ENCODE peak calls at places on chromosomes 16 and 17, in five cellular contexts. D is HCT116, K is spleen, O is transverse colon, N is breast epithelium. U is an unnamed sample.

GRCh38 chr17:34393401-34393800 is 30.4 kb upstream of the CCL1 start:
- DNase-seq in D (no peak), K (no peak), O (no peak), N (no peak), U (no peak)

GRCh38 chr16:66254106-66254505 is 112.4 kb upstream of the CDH5 start:
- DNase-seq in D (no peak), K (no peak), O (no peak), N (no peak), U (no peak)

GRCh38 chr17:69802045-69802740 is 272.8 kb upstream of the KCNJ16 start:
- DNase-seq in D (no peak), K (no peak), O (no peak), N (no peak), U (no peak)

GRCh38 chr17:73753751-73754496 is 109.7 kb upstream of the SDK2 start:
- DNase-seq in D (no peak), K (no peak), O (no peak), N (no peak), U (no peak)

GRCh38 chr17:82113941-82114340 is 15.9 kb upstream of the FASN start:
- DNase-seq in D (no peak), K (no peak), O (no peak), N (no peak), U (no peak)

GRCh38 chr17:83183150-83183820 is 103.9 kb downstream of the METRNL start:
- DNase-seq in D (no peak), K (no peak), O (no peak), N (peak), U (no peak)

GRCh38 chr16:56617212-56618085 is 8.1 kb upstream of the MT1E start:
- DNase-seq in D (no peak), K (peak), O (peak), N (peak), U (no peak)

GRCh38 chr17:1039511-1040215 is 42.7 kb downstream of the TIMM22 start:
- DNase-seq in D (no peak), K (peak), O (peak), N (peak), U (no peak)

GRCh38 chr17:78735832-78736525 is 46.1 kb downstream of the CYTH1 start:
- DNase-seq in D (no peak), K (no peak), O (peak), N (no peak), U (no peak)

GRCh38 chr16:28189237-28189636 is 22.5 kb downstream of the XPO6 start:
- DNase-seq in D (no peak), K (no peak), O (no peak), N (no peak), U (no peak)

GRCh38 chr16:70704586-70704985 is 18.7 kb upstream of the MTSS2 start:
- DNase-seq in D (no peak), K (no peak), O (no peak), N (no peak), U (no peak)

GRCh38 chr16:85393674-85394510 is 219.2 kb upstream of the GSE1 start:
- DNase-seq in D (no peak), K (peak), O (peak), N (no peak), U (peak)

GRCh38 chr17:8221663-8222379 is 11.4 kb upstream of the AURKB start:
- DNase-seq in D (no peak), K (peak), O (peak), N (peak), U (no peak)

GRCh38 chr17:49343273-49343672 is 18.8 kb downstream of the ZNF652 start:
- DNase-seq in D (no peak), K (no peak), O (no peak), N (no peak), U (no peak)

DNA sequence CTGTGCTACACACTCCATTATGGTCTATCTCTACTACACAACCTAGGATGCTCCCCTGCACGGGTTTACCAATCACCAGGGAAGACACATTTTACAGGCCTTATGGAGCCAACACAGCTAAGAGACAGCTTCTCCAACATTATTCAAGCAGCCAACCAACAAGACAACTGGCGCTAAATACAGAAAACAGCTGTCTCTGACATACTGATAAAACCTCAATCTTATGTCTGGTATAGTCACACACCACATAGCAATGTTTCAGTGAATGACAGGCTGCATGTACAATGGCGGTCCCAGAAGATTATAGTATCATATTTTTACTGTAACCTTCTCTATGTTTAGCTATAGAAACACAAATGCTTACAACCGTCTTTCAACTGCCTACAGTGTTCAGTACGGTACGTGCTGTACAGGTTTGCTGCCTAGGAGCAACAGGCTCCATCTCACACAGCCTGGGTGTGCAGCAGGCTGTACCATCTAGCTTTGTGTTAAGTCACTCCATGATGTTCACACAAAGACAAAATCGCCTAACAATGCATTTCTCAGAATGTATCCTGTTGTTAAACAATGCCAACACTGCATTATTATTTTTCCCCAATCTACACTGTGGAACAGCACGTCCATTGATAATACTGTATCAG is 10.9 kb downstream of the USP22 start:
- DNase-seq in D (no peak), K (no peak), O (no peak), N (no peak), U (no peak)
- TF ChIP-seq POLR2A in D (no peak), K (no peak), O (no peak), N (no peak), U (peak)

DNA sequence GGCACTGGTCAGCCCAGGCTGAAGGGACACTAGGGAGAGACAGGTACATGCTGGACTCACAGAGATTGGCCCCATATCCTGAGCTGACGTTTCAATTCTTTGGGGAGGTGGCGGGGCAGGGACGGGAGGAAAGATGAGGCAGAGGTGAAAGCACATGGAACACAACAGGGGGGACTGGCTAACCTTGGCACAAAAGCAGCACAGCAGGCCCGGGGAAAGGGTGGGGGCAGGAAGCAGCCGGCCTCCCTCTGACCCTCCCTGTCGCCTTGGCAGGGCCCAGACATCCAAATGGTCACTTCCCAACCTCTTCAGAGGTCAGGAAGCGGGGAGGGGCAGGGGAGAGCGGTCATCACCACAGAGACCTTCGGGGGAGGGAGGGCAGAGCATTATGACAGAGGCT is 6.6 kb downstream of the VAT1 start:
- DNase-seq in D (no peak), K (peak), O (no peak), N (no peak), U (no peak)
- TF ChIP-seq POLR2AphosphoS5 in D (peak), K (peak), O (peak), N (peak), U (no peak)

DNA sequence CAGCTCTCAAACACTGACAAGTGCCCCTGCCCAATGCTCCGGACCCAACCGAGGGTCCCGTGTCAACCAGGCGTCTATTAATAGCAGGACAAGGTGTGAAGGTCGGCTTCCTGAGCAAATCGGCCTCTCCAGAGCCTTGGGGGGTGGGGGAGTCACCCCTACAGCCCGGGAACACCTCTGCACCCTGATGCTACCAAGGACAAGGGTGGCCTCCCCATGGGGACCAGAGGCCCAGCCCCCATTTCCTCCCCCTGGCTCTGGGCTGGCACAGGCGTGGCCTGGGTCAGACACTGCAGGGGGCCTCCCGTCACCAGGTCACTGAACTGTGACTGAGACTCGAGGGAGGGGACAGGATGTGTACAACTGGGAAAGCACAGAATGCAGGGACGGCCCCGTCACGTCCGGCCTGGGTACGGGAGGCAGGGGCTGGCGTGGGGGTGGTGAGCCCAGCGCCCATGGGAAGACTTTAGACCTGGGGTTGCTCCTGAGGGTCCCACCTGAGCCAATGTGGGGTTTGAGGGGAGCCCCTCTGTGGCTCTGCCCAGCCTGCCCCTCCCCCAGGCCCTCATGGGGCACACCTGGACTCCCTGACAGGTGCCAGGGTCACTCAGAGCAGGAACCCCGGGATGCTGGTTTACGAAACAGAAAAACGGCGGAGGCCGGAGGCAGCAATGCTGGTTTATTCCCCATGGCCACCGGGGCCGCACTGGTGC is 579 bp upstream of the CYBA start:
- DNase-seq in D (peak), K (peak), O (peak), N (peak), U (peak)
- TF ChIP-seq POLR2A in D (no peak), K (no peak), O (peak), N (no peak), U (peak)

GRCh38 chr16:50585331-50585776 is 37.2 kb downstream of the NKD1 start:
- DNase-seq in D (no peak), K (no peak), O (peak), N (peak), U (no peak)
- TF ChIP-seq POLR2AphosphoS5 in D (no peak), K (peak), O (peak), N (no peak), U (no peak)